ENCODE peak calls at places on chromosomes 6 and 20, in five cellular contexts. F is mammary epithelial cell, N is astrocyte, D is fibroblast of lung, C is H1. Z is an unnamed sample. For H3K36me3 and H4K20me1, the result is how much of the 10 kb centered on the place peaks cover.

GRCh38 chr6:28402197-28402596 is 2.6 kb upstream of the ZSCAN12 start:
- DNase-seq in F (no peak), D (no peak), C (no peak), N (no peak), Z (no peak)

GRCh38 chr6:120157873-120158272 is 808.3 kb upstream of the MAN1A1 start:
- DNase-seq in C (no peak), F (no peak), D (no peak), N (no peak), Z (peak)

GRCh38 chr6:166959906-166960608 is 3.7 kb upstream of the RNASET2 start:
- DNase-seq in N (no peak), D (no peak), F (no peak), C (no peak), Z (no peak)

GRCh38 chr6:151389640-151390275 is 1.6 kb downstream of the ZBTB2 start:
- DNase-seq in F (peak), C (no peak), D (peak), N (peak), Z (peak)

GRCh38 chr20:6959900-6960312 is 192.4 kb downstream of the BMP2 start:
- DNase-seq in D (peak), C (no peak), N (no peak), F (peak), Z (peak)

GRCh38 chr20:34452281-34452982 is 63.8 kb upstream of the DYNLRB1 start:
- DNase-seq in F (no peak), D (no peak), N (no peak), C (no peak), Z (no peak)

GRCh38 chr20:35618372-35619131 is 2.9 kb downstream of the SPAG4 start:
- DNase-seq in C (peak), D (peak), N (peak), F (peak), Z (peak)

GRCh38 chr20:9458075-9458818 is 56.1 kb upstream of the LAMP5 start:
- DNase-seq in F (peak), D (peak), C (peak), N (no peak), Z (peak)

GRCh38 chr20:31811796-31812728 is 7.1 kb upstream of the MYLK2 start:
- DNase-seq in C (no peak), D (peak), F (no peak), N (peak), Z (no peak)

GRCh38 chr6:85479221-85479620 is 29.3 kb downstream of the NT5E start:
- DNase-seq in D (no peak), N (no peak), C (no peak), F (no peak), Z (no peak)

GRCh38 chr20:18831830-18832229 is 18.2 kb downstream of the SCP2D1 start:
- DNase-seq in F (no peak), D (peak), C (no peak), N (no peak), Z (peak)

GRCh38 chr6:52640170-52640569 is 30.7 kb upstream of the TMEM14A start:
- DNase-seq in F (peak), N (peak), D (peak), C (no peak), Z (no peak)

GRCh38 chr6:152587473-152587872 is 49.7 kb downstream of the SYNE1 start:
- DNase-seq in N (no peak), D (no peak), C (no peak), F (no peak), Z (no peak)

GRCh38 chr6:17233531-17233930 is 47.6 kb upstream of the RBM24 start:
- DNase-seq in N (peak), D (no peak), C (no peak), F (peak), Z (peak)

GRCh38 chr20:34624628-34625027 is 52.3 kb downstream of the PIGU start:
- DNase-seq in F (no peak), C (no peak), D (no peak), N (no peak), Z (no peak)

GRCh38 chr20:53779822-53780221 is 186.2 kb upstream of the ZNF217 start:
- DNase-seq in F (no peak), N (no peak), D (no peak), C (no peak), Z (no peak)

GRCh38 chr6:166032366-166033171 is 135.1 kb downstream of the TBXT start:
- DNase-seq in N (peak), D (peak), C (peak), F (no peak), Z (peak)

GRCh38 chr6:65557224-65557623 is 149.8 kb downstream of the EYS start:
- DNase-seq in F (no peak), D (no peak), C (no peak), N (no peak), Z (no peak)

GRCh38 chr6:35955071-35955470 is 34.2 kb upstream of the SRPK1 start:
- DNase-seq in D (no peak), N (peak), F (peak), C (no peak), Z (peak)

GRCh38 chr6:137711929-137712328 is 155.1 kb upstream of the TNFAIP3 start:
- DNase-seq in C (no peak), D (no peak), F (no peak), N (no peak), Z (no peak)

GRCh38 chr20:43667341-43668132 is 623 bp downstream of the MYBL2 start:
- DNase-seq in D (no peak), F (no peak), C (peak), N (no peak), Z (peak)

GRCh38 chr6:24494726-24495515 is at the start of gene ALDH5A1:
- DNase-seq in C (peak), N (peak), F (peak), D (peak), Z (peak)

GRCh38 chr6:1230281-1230680 is 81.6 kb upstream of the FOXQ1 start:
- DNase-seq in F (no peak), D (no peak), C (no peak), N (no peak), Z (no peak)
- H3K4me2 ChIP-seq in F (no peak), D (no peak), C (no peak), N (no peak), Z (no peak)

DNA sequence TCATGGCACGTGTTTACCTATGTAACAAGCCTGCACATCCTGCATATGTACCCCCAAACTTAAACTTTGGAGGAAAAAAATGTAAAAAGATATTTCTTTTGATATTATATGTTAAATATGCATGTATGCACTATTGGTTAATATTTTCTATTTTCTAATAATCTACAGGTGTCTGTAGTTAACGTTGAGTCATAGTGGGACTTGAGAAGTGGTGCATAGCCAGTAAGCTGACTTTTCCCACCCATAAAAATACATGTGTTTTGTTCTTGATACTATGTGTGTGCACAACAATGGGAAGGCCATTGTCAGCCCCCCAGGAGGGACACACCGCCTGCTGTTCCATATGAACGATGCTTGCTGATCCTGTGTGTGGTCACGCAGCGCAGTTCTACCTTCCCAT is 49.1 kb downstream of the FAM120B start:
- DNase-seq in N (no peak), C (no peak), D (no peak), F (no peak), Z (no peak)
- H3K36me3 ChIP-seq in N (under half), C (under half), D (under half), F (under half), Z (under half)

DNA sequence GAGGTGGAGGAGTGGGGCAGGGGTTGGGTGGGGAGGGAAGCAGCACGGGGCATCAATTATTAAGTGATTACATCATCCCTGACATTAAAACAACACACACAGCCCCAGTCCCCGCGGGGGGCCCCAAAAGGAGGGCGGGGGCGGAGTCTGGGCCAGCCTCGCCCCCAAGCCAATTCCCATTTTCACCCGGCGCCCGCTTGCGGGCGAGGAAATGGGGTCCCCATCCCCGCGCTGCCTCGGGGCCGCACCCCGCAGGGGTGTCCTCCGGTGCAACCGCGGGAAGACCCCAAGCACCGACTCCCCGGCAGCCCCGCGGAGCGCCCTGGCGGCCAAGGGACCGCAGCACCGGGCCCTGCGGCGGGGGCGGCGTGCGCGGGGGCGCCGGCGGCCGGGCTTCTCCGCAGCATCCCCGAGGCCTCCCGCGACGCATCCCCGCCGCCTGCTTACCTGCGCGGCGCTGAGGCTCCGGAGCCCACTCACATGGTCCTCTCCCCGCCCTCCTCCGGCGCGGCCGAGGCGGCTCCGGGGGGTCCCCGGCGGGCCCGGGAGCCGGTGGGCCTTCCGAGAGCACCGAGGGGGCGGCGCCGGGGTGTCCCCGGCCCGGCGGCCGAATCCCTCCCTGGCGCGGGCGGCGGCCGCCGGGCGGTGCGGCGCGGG is 603 bp downstream of the FYN start:
- DNase-seq in C (peak), D (peak), N (no peak), F (no peak), Z (no peak)
- H4K20me1 ChIP-seq in C (under half), D (under half), N (under half), F (under half), Z (under half)

DNA sequence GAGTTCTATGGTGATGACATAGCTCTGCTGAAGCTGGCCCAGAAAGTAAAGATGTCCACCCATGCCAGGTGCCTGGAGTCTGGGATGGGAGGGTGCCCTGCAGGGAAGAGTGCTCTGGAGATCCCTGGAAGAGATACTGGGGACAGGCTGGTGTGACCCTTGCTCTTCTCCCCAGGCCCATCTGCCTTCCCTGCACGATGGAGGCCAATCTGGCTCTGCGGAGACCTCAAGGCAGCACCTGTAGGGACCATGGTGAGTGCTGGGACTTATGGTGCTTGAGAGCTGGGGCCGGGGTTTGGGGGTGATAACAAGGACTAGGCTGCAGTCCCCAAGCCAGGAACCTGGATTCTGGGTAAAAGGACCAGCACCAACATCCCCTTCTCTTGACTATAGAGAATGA is 2.2 kb upstream of the CFB start:
- DNase-seq in C (no peak), N (no peak), D (no peak), F (no peak), Z (no peak)
- H3K4me2 ChIP-seq in C (no peak), N (no peak), D (no peak), F (no peak), Z (no peak)

GRCh38 chr20:47287609-47288144 is 68.8 kb downstream of the ZMYND8 start:
- DNase-seq in C (no peak), F (no peak), N (no peak), D (no peak), Z (no peak)

GRCh38 chr20:47286681-47287080 is 69.8 kb downstream of the ZMYND8 start:
- DNase-seq in D (no peak), N (no peak), F (no peak), C (no peak), Z (no peak)

GRCh38 chr20:47292581-47292980 is 63.9 kb downstream of the ZMYND8 start:
- DNase-seq in F (no peak), C (no peak), D (no peak), N (no peak), Z (no peak)

GRCh38 chr20:47289096-47289495 is 67.4 kb downstream of the ZMYND8 start:
- DNase-seq in F (no peak), N (no peak), D (no peak), C (no peak), Z (no peak)

DNA sequence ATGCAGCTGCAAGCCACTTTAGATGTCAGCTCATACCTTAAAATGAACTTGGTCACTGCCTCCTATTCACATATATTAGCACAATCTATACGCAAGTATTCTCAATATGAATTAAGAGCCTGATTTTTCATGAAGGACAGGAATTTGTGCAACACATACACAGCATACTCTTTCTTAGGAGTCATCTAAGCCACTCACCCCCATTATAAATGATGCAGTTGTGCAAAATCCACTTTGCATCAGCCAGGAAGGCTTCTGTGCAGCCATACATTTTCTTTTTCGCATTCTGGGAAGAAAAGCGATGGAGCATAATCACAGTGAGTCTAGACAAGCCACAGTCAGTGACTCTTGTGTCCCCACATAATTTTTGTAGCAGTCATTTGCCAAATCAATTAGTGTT is 66.5 kb downstream of the ZMYND8 start:
- DNase-seq in C (no peak), D (no peak), F (no peak), N (no peak), Z (no peak)
- H3K36me3 ChIP-seq in C (half or more), D (under half), F (under half), N (half or more), Z (under half)

GRCh38 chr20:49948178-49948577 is 12.0 kb downstream of the RNF114 start:
- DNase-seq in N (no peak), D (no peak), C (no peak), F (no peak), Z (no peak)
- H4K20me1 ChIP-seq in N (under half), D (under half), C (under half), F (under half), Z (under half)

GRCh38 chr20:62898093-62898964 is 28.0 kb downstream of the DIDO1 start:
- DNase-seq in F (no peak), D (no peak), C (no peak), N (no peak), Z (no peak)
- H3K4me2 ChIP-seq in F (no peak), D (no peak), C (no peak), N (no peak), Z (no peak)